ENCODE peak calls at places on chromosomes 11 and 22, in six cellular contexts. W is mesenchymal stem cell, O is H9, M is H1, Q is IMR-90, X is mesendoderm. Y is an unnamed sample.

GRCh38 chr11:87122852-87123251 is 85.1 kb downstream of the TMEM135 start:
- DNase-seq in W (no peak), O (no peak), M (no peak), Q (no peak), X (no peak), Y (no peak)

GRCh38 chr22:33056108-33056507 is 2.1 kb downstream of the SYN3 start:
- DNase-seq in W (no peak), O (no peak), M (no peak), Q (no peak), X (no peak), Y (no peak)

GRCh38 chr11:67117176-67117575 is 1.9 kb upstream of the KDM2A start:
- DNase-seq in W (peak), O (no peak), M (no peak), Q (no peak), X (no peak), Y (no peak)

GRCh38 chr11:79594839-79595238 is 154.0 kb upstream of the TENM4 start:
- DNase-seq in W (no peak), O (no peak), M (no peak), Q (no peak), X (no peak), Y (no peak)

GRCh38 chr22:45112136-45112879 is 51.4 kb upstream of the NUP50 start:
- DNase-seq in W (peak), O (no peak), M (no peak), Q (peak), X (no peak), Y (no peak)

GRCh38 chr11:533586-534196 is 1.7 kb downstream of the HRAS start:
- DNase-seq in W (no peak), O (no peak), M (no peak), Q (no peak), X (no peak), Y (no peak)

GRCh38 chr11:114179234-114179941 is 116.8 kb upstream of the NNMT start:
- DNase-seq in W (peak), O (no peak), M (no peak), Q (no peak), X (no peak), Y (no peak)

GRCh38 chr11:56533054-56533740 is 9.9 kb downstream of the OR5M11 start:
- DNase-seq in W (no peak), O (no peak), M (no peak), Q (no peak), X (no peak), Y (no peak)

GRCh38 chr22:19397729-19398094 is 33.8 kb downstream of the HIRA start:
- DNase-seq in W (no peak), O (no peak), M (no peak), Q (no peak), X (no peak), Y (no peak)

GRCh38 chr22:19179472-19180048 is 1.0 kb upstream of the SLC25A1 start:
- DNase-seq in W (peak), O (peak), M (peak), Q (peak), X (peak), Y (peak)

GRCh38 chr22:27556371-27556770 is 245.2 kb downstream of the MN1 start:
- DNase-seq in W (no peak), O (no peak), M (no peak), Q (no peak), X (no peak), Y (no peak)

GRCh38 chr22:44743804-44744211 is 8.6 kb upstream of the ARHGAP8 start:
- DNase-seq in W (no peak), O (no peak), M (no peak), Q (peak), X (peak), Y (no peak)

GRCh38 chr11:111735262-111736116 is 30.7 kb downstream of the PPP2R1B start:
- DNase-seq in W (peak), O (no peak), M (no peak), Q (peak), X (peak), Y (no peak)

GRCh38 chr11:111734383-111735261 is 31.6 kb downstream of the PPP2R1B start:
- DNase-seq in W (no peak), O (no peak), M (no peak), Q (no peak), X (no peak), Y (no peak)

GRCh38 chr11:111733009-111733408 is 33.2 kb downstream of the PPP2R1B start:
- DNase-seq in W (peak), O (no peak), M (no peak), Q (peak), X (no peak), Y (no peak)

GRCh38 chr11:111731839-111732238 is 34.4 kb downstream of the PPP2R1B start:
- DNase-seq in W (no peak), O (no peak), M (no peak), Q (no peak), X (no peak), Y (no peak)

GRCh38 chr11:111733655-111734088 is 32.5 kb downstream of the PPP2R1B start:
- DNase-seq in W (no peak), O (no peak), M (no peak), Q (no peak), X (no peak), Y (no peak)
- H2BK120ac ChIP-seq in W (peak), O (no peak), M (no peak), Q (peak), X (no peak), Y (no peak)

GRCh38 chr22:49960159-49960966 is at the start of gene PIM3:
- DNase-seq in W (peak), O (peak), M (peak), Q (peak), X (peak), Y (peak)
- H3K18ac ChIP-seq in W (peak), O (peak), M (peak), Q (no peak), X (peak), Y (peak)

GRCh38 chr11:34269031-34269430 is 88.8 kb downstream of the ABTB2 start:
- DNase-seq in W (no peak), O (no peak), M (no peak), Q (no peak), X (no peak), Y (no peak)
- H4K8ac ChIP-seq in W (no peak), O (no peak), M (no peak), Q (no peak), X (no peak), Y (no peak)

GRCh38 chr11:44517541-44517940 is 47.9 kb upstream of the CD82 start:
- DNase-seq in W (no peak), O (no peak), M (no peak), Q (no peak), X (no peak), Y (no peak)
- H2BK120ac ChIP-seq in W (no peak), O (no peak), M (no peak), Q (no peak), X (no peak), Y (no peak)

Y was measured in neuronal stem cell.